ENCODE peak calls at places on chromosome 17, in six cellular contexts. One of them, this sample, is unnamed.

GRCh38 chr17:29178750-29179231 is 1.4 kb downstream of the MYO18A start:
- DNase-seq in SK-N-SH: no peak
- DNase-seq in PC-3: peak; percentile 46
- DNase-seq in OCI-LY7: no peak
- DNase-seq in HCT116: no peak
- DNase-seq in GM23338: peak; percentile 51
- DNase-seq in this sample: peak; percentile 73

GRCh38 chr17:12047977-12048376 is 27.3 kb downstream of the MAP2K4 start:
- DNase-seq in SK-N-SH: no peak
- DNase-seq in PC-3: peak; percentile 56
- DNase-seq in OCI-LY7: no peak
- DNase-seq in HCT116: no peak
- DNase-seq in GM23338: no peak
- DNase-seq in this sample: no peak

GRCh38 chr17:4800462-4801185 is 1.5 kb downstream of the C17orf114 start:
- DNase-seq in SK-N-SH: no peak
- DNase-seq in PC-3: no peak
- DNase-seq in OCI-LY7: no peak
- DNase-seq in HCT116: no peak
- DNase-seq in GM23338: no peak
- DNase-seq in this sample: no peak

GRCh38 chr17:82091264-82092066 is 6.6 kb downstream of the FASN start:
- DNase-seq in SK-N-SH: no peak
- DNase-seq in PC-3: no peak
- DNase-seq in OCI-LY7: no peak
- DNase-seq in HCT116: no peak
- DNase-seq in GM23338: no peak
- DNase-seq in this sample: no peak

GRCh38 chr17:31050948-31051347 is 43.8 kb upstream of the NF1 start:
- DNase-seq in SK-N-SH: no peak
- DNase-seq in PC-3: no peak
- DNase-seq in OCI-LY7: no peak
- DNase-seq in HCT116: no peak
- DNase-seq in GM23338: no peak
- DNase-seq in this sample: no peak

GRCh38 chr17:79568661-79569060 is 42.2 kb downstream of the RBFOX3 start:
- DNase-seq in SK-N-SH: no peak
- DNase-seq in PC-3: no peak
- DNase-seq in OCI-LY7: no peak
- DNase-seq in HCT116: no peak
- DNase-seq in GM23338: no peak
- DNase-seq in this sample: no peak

GRCh38 chr17:28737770-28738679 is 5.8 kb upstream of the TRAF4 start:
- DNase-seq in SK-N-SH: no peak
- DNase-seq in PC-3: no peak
- DNase-seq in OCI-LY7: peak; percentile 96
- DNase-seq in HCT116: no peak
- DNase-seq in GM23338: no peak
- DNase-seq in this sample: no peak

GRCh38 chr17:49130891-49131290 is 1.7 kb upstream of the B4GALNT2 start:
- DNase-seq in SK-N-SH: no peak
- DNase-seq in PC-3: no peak
- DNase-seq in OCI-LY7: no peak
- DNase-seq in HCT116: no peak
- DNase-seq in GM23338: no peak
- DNase-seq in this sample: no peak

GRCh38 chr17:66964930-66965800 is 658 bp downstream of the CACNG4 start:
- DNase-seq in SK-N-SH: peak; percentile 99
- DNase-seq in PC-3: peak; percentile 34
- DNase-seq in OCI-LY7: no peak
- DNase-seq in HCT116: no peak
- DNase-seq in GM23338: peak; percentile 82
- DNase-seq in this sample: peak; percentile 59

GRCh38 chr17:64685705-64686104 is 23.6 kb upstream of the SMURF2 start:
- DNase-seq in SK-N-SH: no peak
- DNase-seq in PC-3: peak; percentile 1
- DNase-seq in OCI-LY7: no peak
- DNase-seq in HCT116: no peak
- DNase-seq in GM23338: no peak
- DNase-seq in this sample: no peak

GRCh38 chr17:27247071-27247957 is 46.6 kb upstream of the WSB1 start:
- DNase-seq in SK-N-SH: no peak
- DNase-seq in PC-3: peak; percentile 98
- DNase-seq in OCI-LY7: no peak
- DNase-seq in HCT116: no peak
- DNase-seq in GM23338: no peak
- DNase-seq in this sample: peak; percentile 51

GRCh38 chr17:76527430-76528111 is 9.9 kb downstream of the CYGB start:
- DNase-seq in SK-N-SH: peak; percentile 71
- DNase-seq in PC-3: peak; percentile 85
- DNase-seq in OCI-LY7: peak; percentile 92
- DNase-seq in HCT116: no peak
- DNase-seq in GM23338: peak; percentile 85
- DNase-seq in this sample: peak; percentile 81

GRCh38 chr17:76871668-76872067 is 3.5 kb downstream of the MGAT5B start:
- DNase-seq in SK-N-SH: no peak
- DNase-seq in PC-3: no peak
- DNase-seq in OCI-LY7: no peak
- DNase-seq in HCT116: no peak
- DNase-seq in GM23338: no peak
- DNase-seq in this sample: no peak

DNA sequence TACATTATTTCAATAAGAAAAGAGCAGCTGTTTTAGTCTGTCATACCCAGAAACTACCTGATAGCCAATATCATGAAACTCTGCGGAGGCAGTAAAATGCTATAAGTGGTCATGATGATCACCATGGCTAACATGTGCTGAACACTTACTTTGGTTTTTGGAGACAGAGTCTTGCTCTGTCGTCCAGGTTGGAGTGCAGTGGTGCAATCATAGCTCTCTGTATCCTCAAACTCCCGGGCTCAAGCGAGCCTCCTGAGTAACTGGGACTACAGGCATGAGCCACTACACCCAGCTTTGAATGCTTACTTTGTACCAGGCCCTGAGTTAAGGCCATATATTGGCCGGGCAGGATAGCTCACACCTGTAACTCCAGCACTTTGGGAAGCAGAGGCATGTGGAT is 101.2 kb upstream of the DHX40 start:
- DNase-seq in SK-N-SH: no peak
- DNase-seq in PC-3: no peak
- DNase-seq in OCI-LY7: no peak
- DNase-seq in HCT116: no peak
- DNase-seq in GM23338: no peak
- DNase-seq in this sample: no peak
- H2AFZ ChIP-seq in SK-N-SH: no peak overlapping the region
- H2AFZ ChIP-seq in PC-3: no peak overlapping the region
- H2AFZ ChIP-seq in OCI-LY7: no peak overlapping the region
- H2AFZ ChIP-seq in HCT116: no peak overlapping the region
- H2AFZ ChIP-seq in GM23338: peak overlapping the region; percentile 32
- H2AFZ ChIP-seq in this sample: no peak overlapping the region

DNA sequence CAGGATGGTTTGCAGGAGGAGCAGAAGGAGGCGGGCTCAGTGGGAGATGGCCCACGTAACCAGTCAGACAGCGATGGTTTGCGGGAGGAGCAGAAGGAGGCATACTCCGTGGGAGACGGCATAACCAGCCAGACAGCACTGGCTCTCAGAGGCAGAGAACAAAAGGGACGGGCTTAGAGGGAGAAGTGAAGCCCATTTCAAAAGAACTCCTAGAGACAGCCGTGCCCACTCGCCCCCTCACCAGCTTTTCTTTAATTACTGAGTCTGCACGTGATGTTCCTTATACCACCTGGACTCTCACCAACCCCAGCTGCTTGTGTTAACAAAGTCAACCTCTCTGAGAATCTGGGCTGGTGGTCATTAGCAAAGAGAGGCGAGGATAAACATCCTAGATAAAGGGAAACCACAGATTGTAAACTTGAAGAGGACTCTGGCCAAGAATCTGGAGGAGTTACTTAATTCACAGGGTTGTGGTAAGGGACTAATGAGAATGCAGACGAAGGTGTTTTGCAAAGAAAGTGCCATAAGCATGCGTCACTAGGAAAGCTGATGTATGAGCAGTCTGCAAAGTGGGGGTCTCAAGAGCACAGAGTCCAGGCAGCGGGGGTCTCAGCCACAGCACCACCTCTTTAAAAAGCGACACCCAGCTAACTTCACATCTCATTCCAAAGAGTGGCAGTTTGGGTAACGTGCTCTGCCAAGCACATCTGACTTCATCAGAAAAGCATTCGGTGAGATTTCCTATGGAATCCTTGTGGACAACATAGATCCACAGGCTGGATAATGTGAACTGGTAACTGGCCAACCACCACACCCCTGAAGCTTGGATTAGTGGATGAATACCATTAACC is 51.7 kb downstream of the NXN start:
- DNase-seq in SK-N-SH: no peak
- DNase-seq in PC-3: peak; percentile 88
- DNase-seq in OCI-LY7: no peak
- DNase-seq in HCT116: peak; percentile 76
- DNase-seq in GM23338: no peak
- DNase-seq in this sample: peak; percentile 82
- TF ChIP-seq EZH2phosphoT487 in SK-N-SH: no peak
- TF ChIP-seq EZH2phosphoT487 in PC-3: no peak
- TF ChIP-seq EZH2phosphoT487 in OCI-LY7: no peak
- TF ChIP-seq EZH2phosphoT487 in HCT116: no peak
- TF ChIP-seq EZH2phosphoT487 in GM23338: no peak
- TF ChIP-seq EZH2phosphoT487 in this sample: no peak

GRCh38 chr17:73325527-73325842 is 13.7 kb upstream of the CDC42EP4 start:
- DNase-seq in SK-N-SH: no peak
- DNase-seq in PC-3: no peak
- DNase-seq in OCI-LY7: no peak
- DNase-seq in HCT116: no peak
- DNase-seq in GM23338: peak; percentile 24
- DNase-seq in this sample: peak; percentile 76
- H2AFZ ChIP-seq in SK-N-SH: no peak overlapping the region
- H2AFZ ChIP-seq in PC-3: no peak overlapping the region
- H2AFZ ChIP-seq in OCI-LY7: no peak overlapping the region
- H2AFZ ChIP-seq in HCT116: no peak overlapping the region
- H2AFZ ChIP-seq in GM23338: peak overlapping the region; percentile 78
- H2AFZ ChIP-seq in this sample: no peak overlapping the region

DNA sequence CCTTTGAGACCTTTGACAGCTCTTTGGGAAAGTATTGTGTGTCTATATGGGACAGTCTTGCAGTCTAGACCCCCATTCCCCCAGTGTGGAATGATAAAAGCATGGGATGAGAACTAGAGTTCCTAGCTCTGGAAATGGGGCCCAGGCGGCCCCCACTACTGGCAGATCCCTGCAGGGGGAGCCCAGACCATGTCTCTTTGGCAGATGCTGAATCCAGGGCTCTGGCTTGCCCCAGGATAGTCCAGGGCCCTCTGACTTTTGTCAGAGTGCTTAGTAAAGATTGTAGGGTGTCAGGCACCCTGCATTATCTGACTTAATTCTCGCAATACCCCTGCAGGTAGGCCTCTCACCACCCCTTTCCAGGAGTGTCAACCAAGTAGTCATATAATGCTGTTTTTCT is 8.3 kb downstream of the ALKBH5 start:
- DNase-seq in SK-N-SH: peak; percentile 59
- DNase-seq in PC-3: no peak
- DNase-seq in OCI-LY7: no peak
- DNase-seq in HCT116: no peak
- DNase-seq in GM23338: peak; percentile 55
- DNase-seq in this sample: no peak
- TF ChIP-seq EZH2phosphoT487 in SK-N-SH: no peak
- TF ChIP-seq EZH2phosphoT487 in PC-3: no peak
- TF ChIP-seq EZH2phosphoT487 in OCI-LY7: no peak
- TF ChIP-seq EZH2phosphoT487 in HCT116: no peak
- TF ChIP-seq EZH2phosphoT487 in GM23338: no peak
- TF ChIP-seq EZH2phosphoT487 in this sample: no peak

GRCh38 chr17:43935926-43936261 is 6.4 kb downstream of the PPY start:
- DNase-seq in SK-N-SH: no peak
- DNase-seq in PC-3: no peak
- DNase-seq in OCI-LY7: no peak
- DNase-seq in HCT116: no peak
- DNase-seq in GM23338: no peak
- DNase-seq in this sample: no peak
- H2AFZ ChIP-seq in SK-N-SH: no peak overlapping the region
- H2AFZ ChIP-seq in PC-3: no peak overlapping the region
- H2AFZ ChIP-seq in OCI-LY7: no peak overlapping the region
- H2AFZ ChIP-seq in HCT116: no peak overlapping the region
- H2AFZ ChIP-seq in GM23338: no peak overlapping the region
- H2AFZ ChIP-seq in this sample: no peak overlapping the region

GRCh38 chr17:17940451-17940911 is 31.7 kb downstream of the TOM1L2 start:
- DNase-seq in SK-N-SH: peak; percentile 57
- DNase-seq in PC-3: peak; percentile 88
- DNase-seq in OCI-LY7: no peak
- DNase-seq in HCT116: no peak
- DNase-seq in GM23338: no peak
- DNase-seq in this sample: no peak
- TF ChIP-seq EZH2phosphoT487 in SK-N-SH: no peak
- TF ChIP-seq EZH2phosphoT487 in PC-3: no peak
- TF ChIP-seq EZH2phosphoT487 in OCI-LY7: no peak
- TF ChIP-seq EZH2phosphoT487 in HCT116: no peak
- TF ChIP-seq EZH2phosphoT487 in GM23338: no peak
- TF ChIP-seq EZH2phosphoT487 in this sample: no peak

DNA sequence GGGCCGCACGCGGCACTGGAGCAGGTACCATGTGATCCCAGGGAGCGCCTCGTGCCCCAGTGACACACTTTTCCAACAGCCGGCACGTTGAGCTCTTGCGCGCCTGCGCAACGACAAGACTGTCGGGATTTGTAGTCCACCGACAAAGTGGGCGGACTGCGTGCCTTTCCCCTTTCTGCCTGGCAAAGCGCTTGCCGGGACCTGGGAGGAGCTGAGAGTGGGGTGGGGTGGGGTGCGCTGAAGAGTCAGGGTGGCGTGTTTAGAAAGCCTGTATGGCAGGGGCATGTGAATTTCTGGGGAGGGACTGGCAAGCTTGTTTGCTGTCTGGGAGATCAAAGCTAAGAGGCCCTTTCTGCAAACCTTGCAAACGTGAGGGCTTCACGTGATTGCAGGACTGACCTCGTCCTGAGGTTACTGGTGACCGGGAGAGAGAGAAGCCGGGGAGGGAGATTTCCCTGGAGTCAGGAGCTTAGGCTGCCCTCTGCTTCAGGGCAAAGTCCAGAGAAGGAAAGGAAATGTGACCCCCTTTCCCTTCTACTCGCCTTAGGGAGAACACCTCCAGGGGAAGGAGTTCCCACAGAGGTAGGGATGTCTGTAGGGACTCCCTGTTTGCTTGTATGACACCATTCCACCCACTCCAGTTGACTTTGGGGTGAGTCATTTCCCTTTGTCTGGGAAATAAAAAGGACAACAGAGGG is 429 bp upstream of the NR1D1 start:
- DNase-seq in SK-N-SH: peak; percentile 95
- DNase-seq in PC-3: peak; percentile 96
- DNase-seq in OCI-LY7: peak; percentile 93
- DNase-seq in HCT116: peak; percentile 98
- DNase-seq in GM23338: peak; percentile 99
- DNase-seq in this sample: peak; percentile 98
- H2AFZ ChIP-seq in SK-N-SH: peak overlapping the region; percentile 60
- H2AFZ ChIP-seq in PC-3: peak overlapping the region; percentile 32
- H2AFZ ChIP-seq in OCI-LY7: peak overlapping the region; percentile 82
- H2AFZ ChIP-seq in HCT116: no peak overlapping the region
- H2AFZ ChIP-seq in GM23338: peak overlapping the region; percentile 53
- H2AFZ ChIP-seq in this sample: no peak overlapping the region

This sample was measured in hepatocyte.